ENCODE peak calls at places on chromosomes 4 and X, in four cellular contexts. X is GM12878, Y is HCT116, J is H1. I is an unnamed sample.

GRCh38 chrX:13341491-13342101 is 21.7 kb upstream of the ATXN3L start:
- DNase-seq in Y (no peak), J (no peak), X (no peak), I (no peak)

GRCh38 chr4:125801373-125801772 is 486.6 kb downstream of the FAT4 start:
- DNase-seq in J (no peak), X (no peak), Y (no peak), I (no peak)

GRCh38 chrX:19857131-19857530 is 30.3 kb downstream of the SH3KBP1 start:
- DNase-seq in Y (no peak), X (no peak), J (no peak), I (no peak)

GRCh38 chr4:123438031-123438430 is 41.4 kb downstream of the SPRY1 start:
- DNase-seq in Y (no peak), J (no peak), X (no peak), I (no peak)

GRCh38 chrX:17552251-17552650 is 177.3 kb downstream of the NHS start:
- DNase-seq in X (no peak), Y (no peak), J (no peak), I (no peak)

GRCh38 chr4:184446132-184446531 is 28.2 kb downstream of the IRF2 start:
- DNase-seq in J (no peak), X (no peak), Y (no peak), I (no peak)

GRCh38 chr4:92232566-92232965 is 71.2 kb upstream of the GRID2 start:
- DNase-seq in J (no peak), X (no peak), Y (no peak), I (no peak)

GRCh38 chrX:130669233-130669632 is 233.8 kb downstream of the ENOX2 start:
- DNase-seq in Y (no peak), X (no peak), J (no peak), I (no peak)

GRCh38 chrX:116781926-116782325 is 319.1 kb upstream of the CT83 start:
- DNase-seq in Y (no peak), J (no peak), X (no peak), I (no peak)

GRCh38 chr4:66357316-66357715 is 687.0 kb upstream of the EPHA5 start:
- DNase-seq in Y (no peak), X (no peak), J (no peak), I (no peak)

GRCh38 chr4:142326181-142326580 is 519.9 kb downstream of the INPP4B start:
- DNase-seq in Y (no peak), X (no peak), J (no peak), I (no peak)

GRCh38 chr4:8306511-8307021 is 37.0 kb downstream of the HTRA3 start:
- DNase-seq in J (no peak), Y (no peak), X (no peak), I (no peak)

GRCh38 chrX:72062890-72063289 is 68.8 kb downstream of the RTL5 start:
- DNase-seq in X (no peak), J (no peak), Y (no peak), I (no peak)

GRCh38 chr4:19927381-19927780 is 324.3 kb upstream of the SLIT2 start:
- DNase-seq in X (no peak), J (no peak), Y (no peak), I (no peak)

GRCh38 chr4:102657206-102657605 is 103.6 kb downstream of the MANBA start:
- DNase-seq in X (no peak), Y (no peak), J (no peak), I (no peak)

GRCh38 chrX:133838761-133839676 is 146.4 kb downstream of the GPC3 start:
- DNase-seq in X (no peak), J (peak), Y (peak), I (peak)

GRCh38 chrX:88202149-88202548 is 544.9 kb upstream of the CPXCR1 start:
- DNase-seq in X (no peak), J (no peak), Y (no peak), I (peak)

GRCh38 chr4:138911903-138912713 is 103.5 kb upstream of the NOCT start:
- DNase-seq in X (no peak), Y (no peak), J (no peak), I (no peak)

GRCh38 chrX:31658360-31658759 is 586.5 kb upstream of the FTHL17 start:
- DNase-seq in X (no peak), J (no peak), Y (no peak), I (peak)

GRCh38 chrX:107678957-107679740 is 50.8 kb downstream of the PRPS1 start:
- DNase-seq in J (no peak), Y (no peak), X (no peak), I (peak)
- TF ChIP-seq EGR1 in J (no peak), Y (no peak), X (no peak), I (no peak)

GRCh38 chrX:39753296-39753996 is 344.3 kb downstream of the BCOR start:
- DNase-seq in Y (no peak), J (no peak), X (no peak), I (peak)
- TF ChIP-seq EGR1 in Y (no peak), J (no peak), X (no peak), I (peak)

DNA sequence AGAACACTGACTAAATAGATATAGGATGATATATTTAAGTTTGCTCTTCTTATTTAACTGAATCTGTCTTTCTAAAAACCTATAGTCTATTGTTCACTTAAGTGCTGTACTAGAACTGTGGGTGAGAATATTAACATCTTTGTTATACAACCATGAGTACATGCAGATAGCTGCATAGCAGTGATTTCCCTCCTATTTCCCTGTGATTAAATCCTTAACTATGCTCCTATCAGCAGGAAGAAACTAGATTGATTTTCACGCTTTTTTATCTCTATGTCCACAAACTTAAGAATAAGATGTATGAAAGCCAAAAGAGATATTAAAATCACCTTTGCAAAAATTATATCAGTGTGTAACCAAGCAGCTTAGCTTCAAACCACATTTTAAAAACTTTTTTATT is 11.3 kb upstream of the UGT2A3 start:
- DNase-seq in X (no peak), J (no peak), Y (no peak), I (no peak)
- TF ChIP-seq EGR1 in X (no peak), J (no peak), Y (no peak), I (no peak)

GRCh38 chr4:78296261-78296660 is 239.1 kb downstream of the FRAS1 start:
- DNase-seq in J (no peak), X (no peak), Y (no peak), I (no peak)

GRCh38 chr4:78293841-78294301 is 236.7 kb downstream of the FRAS1 start:
- DNase-seq in X (no peak), J (no peak), Y (no peak), I (no peak)

GRCh38 chr4:78297075-78297815 is 240.1 kb downstream of the FRAS1 start:
- DNase-seq in J (no peak), X (peak), Y (no peak), I (no peak)

GRCh38 chr4:78298618-78299017 is 241.5 kb downstream of the FRAS1 start:
- DNase-seq in Y (no peak), J (no peak), X (no peak), I (no peak)

DNA sequence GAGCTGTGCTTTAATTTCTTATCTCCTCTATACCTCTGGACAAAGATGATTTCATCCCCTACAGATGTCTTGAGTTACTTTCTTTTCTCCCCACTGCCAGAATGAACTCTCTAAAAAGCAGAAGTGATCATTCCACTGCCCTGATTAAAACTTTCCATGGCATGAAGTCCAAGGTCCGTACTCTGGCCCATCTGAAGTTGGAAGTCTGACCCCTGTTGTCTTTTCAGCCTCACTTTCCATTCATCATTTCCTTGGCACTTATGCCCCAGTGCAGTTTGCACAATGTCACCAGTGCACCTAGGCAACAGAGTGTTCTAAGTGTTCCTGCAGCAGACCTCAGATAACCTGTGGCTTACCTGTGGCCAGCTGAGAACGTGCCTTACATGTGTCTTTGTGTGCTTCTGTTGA is 242.4 kb downstream of the FRAS1 start:
- DNase-seq in J (no peak), Y (no peak), X (peak), I (no peak)
- TF ChIP-seq EGR1 in J (no peak), Y (no peak), X (no peak), I (no peak)

GRCh38 chrX:142156567-142156966 is 48.5 kb downstream of the MAGEC2 start:
- DNase-seq in J (no peak), X (no peak), Y (no peak), I (no peak)
- TF ChIP-seq EGR1 in J (no peak), X (no peak), Y (no peak), I (no peak)

GRCh38 chr4:107839166-107839565 is 14.4 kb downstream of the SGMS2 start:
- DNase-seq in X (no peak), J (no peak), Y (no peak), I (no peak)

GRCh38 chr4:107835409-107835808 is 10.7 kb downstream of the SGMS2 start:
- DNase-seq in Y (no peak), J (no peak), X (no peak), I (no peak)

GRCh38 chr4:107837298-107837697 is 12.6 kb downstream of the SGMS2 start:
- DNase-seq in X (no peak), J (no peak), Y (no peak), I (no peak)

GRCh38 chr4:107838763-107839162 is 14.0 kb downstream of the SGMS2 start:
- DNase-seq in X (no peak), J (no peak), Y (no peak), I (no peak)

GRCh38 chr4:107838138-107838618 is 13.4 kb downstream of the SGMS2 start:
- DNase-seq in X (no peak), J (no peak), Y (no peak), I (no peak)
- TF ChIP-seq EGR1 in X (no peak), J (no peak), Y (no peak), I (no peak)

I was measured in K562.